ENCODE peak calls at places on chromosomes 11 and 22, in seven cellular contexts. O, A, G, I, Q, R and K are unnamed samples.

GRCh38 chr22:29079218-29079901 is 6.5 kb downstream of the KREMEN1 start:
- DNase-seq in O (no peak), A (peak), G (no peak), I (no peak), Q (no peak), R (no peak), K (no peak)

GRCh38 chr22:20738394-20739089 is 35.4 kb upstream of the SERPIND1 start:
- DNase-seq in O (no peak), A (no peak), G (no peak), I (no peak), Q (no peak), R (no peak), K (no peak)

GRCh38 chr11:123272565-123272964 is 77.5 kb upstream of the CLMP start:
- DNase-seq in O (no peak), A (no peak), G (peak), I (no peak), Q (no peak), R (no peak), K (no peak)

GRCh38 chr11:57407521-57407920 is 17.1 kb upstream of the PRG2 start:
- DNase-seq in O (no peak), A (no peak), G (no peak), I (no peak), Q (no peak), R (no peak), K (no peak)

GRCh38 chr11:13931356-13931755 is 31.2 kb upstream of the SPON1 start:
- DNase-seq in O (no peak), A (no peak), G (no peak), I (no peak), Q (no peak), R (no peak), K (no peak)

GRCh38 chr11:45885274-45885920 is at the start of gene MAPK8IP1:
- DNase-seq in O (no peak), A (no peak), G (peak), I (peak), Q (peak), R (peak), K (peak)

GRCh38 chr11:92707173-92707619 is 262.3 kb upstream of the MTNR1B start:
- DNase-seq in O (no peak), A (peak), G (peak), I (no peak), Q (no peak), R (no peak), K (no peak)

GRCh38 chr11:1782831-1783724 is 19.4 kb upstream of the CTSD start:
- DNase-seq in O (peak), A (no peak), G (peak), I (no peak), Q (no peak), R (no peak), K (no peak)

GRCh38 chr11:70668204-70669202 is 270.2 kb downstream of the CTTN start:
- DNase-seq in O (no peak), A (no peak), G (peak), I (no peak), Q (no peak), R (no peak), K (no peak)

GRCh38 chr11:93122535-93122934 is 75.3 kb downstream of the SLC36A4 start:
- DNase-seq in O (no peak), A (no peak), G (no peak), I (no peak), Q (no peak), R (no peak), K (no peak)

GRCh38 chr22:27726726-27727449 is 74.7 kb downstream of the MN1 start:
- DNase-seq in O (no peak), A (no peak), G (peak), I (no peak), Q (no peak), R (no peak), K (peak)

GRCh38 chr11:70501933-70502540 is 103.7 kb downstream of the CTTN start:
- DNase-seq in O (no peak), A (no peak), G (no peak), I (no peak), Q (no peak), R (no peak), K (no peak)

GRCh38 chr11:125429174-125429707 is 66.8 kb downstream of the FEZ1 start:
- DNase-seq in O (peak), A (no peak), G (peak), I (peak), Q (peak), R (peak), K (peak)

GRCh38 chr11:33207408-33207985 is 46.2 kb upstream of the CSTF3 start:
- DNase-seq in O (no peak), A (no peak), G (peak), I (no peak), Q (no peak), R (no peak), K (no peak)

GRCh38 chr11:112730591-112730990 is 230.6 kb upstream of the NCAM1 start:
- DNase-seq in O (no peak), A (no peak), G (no peak), I (no peak), Q (no peak), R (no peak), K (no peak)

GRCh38 chr11:69123593-69124545 is 31.9 kb upstream of the SMIM38 start:
- DNase-seq in O (no peak), A (no peak), G (no peak), I (no peak), Q (no peak), R (no peak), K (peak)

GRCh38 chr22:41479671-41480396 is 10.9 kb downstream of the ACO2 start:
- DNase-seq in O (peak), A (no peak), G (peak), I (no peak), Q (no peak), R (no peak), K (no peak)

GRCh38 chr11:132653237-132653636 is 879.1 kb downstream of the OPCML start:
- DNase-seq in O (no peak), A (no peak), G (no peak), I (no peak), Q (no peak), R (no peak), K (no peak)